ENCODE peak calls at places on chromosomes 13 and 19, in five cellular contexts. One of them, this sample, is unnamed.

GRCh38 chr19:56085571-56086275 is 35.4 kb downstream of the ZNF787 start:
- DNase-seq in nephron progenitor cell: no peak
- DNase-seq in PC-3: no peak
- DNase-seq in heart right ventricle: no peak
- DNase-seq in lower leg skin: no peak
- DNase-seq in this sample: no peak

GRCh38 chr13:71754407-71754974 is 112.5 kb downstream of the DACH1 start:
- DNase-seq in PC-3: no peak
- DNase-seq in nephron progenitor cell: no peak
- DNase-seq in heart right ventricle: peak
- DNase-seq in lower leg skin: no peak
- DNase-seq in this sample: no peak

GRCh38 chr19:7871530-7872305 is 2.5 kb downstream of the PRR36 start:
- DNase-seq in heart right ventricle: peak
- DNase-seq in PC-3: peak
- DNase-seq in nephron progenitor cell: peak
- DNase-seq in lower leg skin: peak
- DNase-seq in this sample: peak

GRCh38 chr19:3054972-3055740 is 7.1 kb downstream of the TLE5 start:
- DNase-seq in heart right ventricle: no peak
- DNase-seq in PC-3: peak
- DNase-seq in nephron progenitor cell: no peak
- DNase-seq in lower leg skin: no peak
- DNase-seq in this sample: no peak

GRCh38 chr13:42066542-42066941 is 18.1 kb downstream of the DGKH start:
- DNase-seq in nephron progenitor cell: no peak
- DNase-seq in heart right ventricle: no peak
- DNase-seq in PC-3: no peak
- DNase-seq in lower leg skin: no peak
- DNase-seq in this sample: no peak

GRCh38 chr13:21537105-21537504 is 66.9 kb downstream of the MICU2 start:
- DNase-seq in PC-3: no peak
- DNase-seq in heart right ventricle: no peak
- DNase-seq in lower leg skin: no peak
- DNase-seq in nephron progenitor cell: no peak
- DNase-seq in this sample: no peak

GRCh38 chr19:28614634-28615545 is 598.1 kb downstream of the UQCRFS1 start:
- DNase-seq in lower leg skin: no peak
- DNase-seq in nephron progenitor cell: no peak
- DNase-seq in PC-3: no peak
- DNase-seq in heart right ventricle: no peak
- DNase-seq in this sample: no peak

GRCh38 chr13:43058836-43059235 is 35.5 kb downstream of the DNAJC15 start:
- DNase-seq in nephron progenitor cell: no peak
- DNase-seq in heart right ventricle: no peak
- DNase-seq in PC-3: no peak
- DNase-seq in lower leg skin: no peak
- DNase-seq in this sample: no peak

GRCh38 chr13:91401916-91402315 is 3.5 kb downstream of the GPC5 start:
- DNase-seq in PC-3: no peak
- DNase-seq in nephron progenitor cell: no peak
- DNase-seq in lower leg skin: no peak
- DNase-seq in heart right ventricle: no peak
- DNase-seq in this sample: no peak

GRCh38 chr13:40619479-40619814 is 47.0 kb downstream of the FOXO1 start:
- DNase-seq in PC-3: no peak
- DNase-seq in heart right ventricle: no peak
- DNase-seq in nephron progenitor cell: no peak
- DNase-seq in lower leg skin: no peak
- DNase-seq in this sample: no peak

GRCh38 chr13:106083620-106084350 is 451.7 kb downstream of the EFNB2 start:
- DNase-seq in lower leg skin: no peak
- DNase-seq in PC-3: peak
- DNase-seq in heart right ventricle: peak
- DNase-seq in nephron progenitor cell: no peak
- DNase-seq in this sample: no peak

GRCh38 chr13:73428137-73428536 is 369.3 kb downstream of the KLF5 start:
- DNase-seq in PC-3: peak
- DNase-seq in heart right ventricle: no peak
- DNase-seq in nephron progenitor cell: no peak
- DNase-seq in lower leg skin: no peak
- DNase-seq in this sample: no peak

GRCh38 chr19:55683449-55684261 is 8.6 kb downstream of the EPN1 start:
- DNase-seq in lower leg skin: no peak
- DNase-seq in PC-3: no peak
- DNase-seq in heart right ventricle: no peak
- DNase-seq in nephron progenitor cell: no peak
- DNase-seq in this sample: no peak

GRCh38 chr13:113621046-113621445 is 36.5 kb downstream of the TFDP1 start:
- DNase-seq in nephron progenitor cell: no peak
- DNase-seq in PC-3: no peak
- DNase-seq in lower leg skin: no peak
- DNase-seq in heart right ventricle: no peak
- DNase-seq in this sample: no peak

GRCh38 chr19:45250832-45251451 is at the start of gene MARK4:
- DNase-seq in nephron progenitor cell: peak
- DNase-seq in lower leg skin: peak
- DNase-seq in heart right ventricle: peak
- DNase-seq in PC-3: peak
- DNase-seq in this sample: peak

GRCh38 chr13:97944396-97945029 is 9.0 kb upstream of the IPO5 start:
- DNase-seq in nephron progenitor cell: no peak
- DNase-seq in heart right ventricle: no peak
- DNase-seq in lower leg skin: no peak
- DNase-seq in PC-3: peak
- DNase-seq in this sample: no peak

GRCh38 chr13:97321616-97322321 is 99.6 kb downstream of the MBNL2 start:
- DNase-seq in nephron progenitor cell: no peak
- DNase-seq in heart right ventricle: no peak
- DNase-seq in PC-3: no peak
- DNase-seq in lower leg skin: no peak
- DNase-seq in this sample: no peak

GRCh38 chr19:5127710-5128109 is 158.8 kb downstream of the KDM4B start:
- DNase-seq in nephron progenitor cell: no peak
- DNase-seq in PC-3: no peak
- DNase-seq in heart right ventricle: no peak
- DNase-seq in lower leg skin: no peak
- DNase-seq in this sample: no peak

GRCh38 chr19:55113570-55114039 is 3.8 kb downstream of the PPP1R12C start:
- DNase-seq in heart right ventricle: peak
- DNase-seq in PC-3: no peak
- DNase-seq in lower leg skin: peak
- DNase-seq in nephron progenitor cell: peak
- DNase-seq in this sample: peak

GRCh38 chr19:55679343-55680257 is 4.6 kb downstream of the EPN1 start:
- DNase-seq in heart right ventricle: no peak
- DNase-seq in PC-3: peak
- DNase-seq in lower leg skin: no peak
- DNase-seq in nephron progenitor cell: no peak
- DNase-seq in this sample: no peak

GRCh38 chr13:113597386-113598080 is 13.0 kb downstream of the TFDP1 start:
- DNase-seq in lower leg skin: peak
- DNase-seq in nephron progenitor cell: no peak
- DNase-seq in PC-3: no peak
- DNase-seq in heart right ventricle: no peak
- DNase-seq in this sample: no peak

GRCh38 chr13:46607768-46608553 is 55.0 kb downstream of the LRCH1 start:
- DNase-seq in lower leg skin: no peak
- DNase-seq in nephron progenitor cell: peak
- DNase-seq in PC-3: peak
- DNase-seq in heart right ventricle: no peak
- DNase-seq in this sample: no peak

GRCh38 chr19:10998045-10998533 is 37.3 kb downstream of the SMARCA4 start:
- DNase-seq in lower leg skin: no peak
- DNase-seq in nephron progenitor cell: no peak
- DNase-seq in PC-3: peak
- DNase-seq in heart right ventricle: no peak
- DNase-seq in this sample: no peak

GRCh38 chr13:49098198-49098597 is 121.9 kb upstream of the MLNR start:
- DNase-seq in lower leg skin: no peak
- DNase-seq in PC-3: peak
- DNase-seq in heart right ventricle: peak
- DNase-seq in nephron progenitor cell: no peak
- DNase-seq in this sample: no peak

GRCh38 chr13:32824061-32824460 is 192.2 kb upstream of the KL start:
- DNase-seq in nephron progenitor cell: no peak
- DNase-seq in PC-3: no peak
- DNase-seq in lower leg skin: no peak
- DNase-seq in heart right ventricle: no peak
- DNase-seq in this sample: no peak

GRCh38 chr19:48496959-48497727 is 14.5 kb downstream of the LMTK3 start:
- DNase-seq in lower leg skin: no peak
- DNase-seq in heart right ventricle: no peak
- DNase-seq in PC-3: no peak
- DNase-seq in nephron progenitor cell: no peak
- DNase-seq in this sample: no peak
- TF ChIP-seq CTCF in lower leg skin: no peak
- TF ChIP-seq CTCF in heart right ventricle: no peak
- TF ChIP-seq CTCF in PC-3: no peak
- TF ChIP-seq CTCF in nephron progenitor cell: no peak
- TF ChIP-seq CTCF in this sample: no peak

GRCh38 chr19:12126707-12127106 is 13.4 kb downstream of the ZNF20 start:
- DNase-seq in nephron progenitor cell: no peak
- DNase-seq in heart right ventricle: no peak
- DNase-seq in PC-3: no peak
- DNase-seq in lower leg skin: no peak
- DNase-seq in this sample: no peak
- TF ChIP-seq CTCF in nephron progenitor cell: no peak
- TF ChIP-seq CTCF in heart right ventricle: no peak
- TF ChIP-seq CTCF in PC-3: peak
- TF ChIP-seq CTCF in lower leg skin: no peak
- TF ChIP-seq CTCF in this sample: peak

DNA sequence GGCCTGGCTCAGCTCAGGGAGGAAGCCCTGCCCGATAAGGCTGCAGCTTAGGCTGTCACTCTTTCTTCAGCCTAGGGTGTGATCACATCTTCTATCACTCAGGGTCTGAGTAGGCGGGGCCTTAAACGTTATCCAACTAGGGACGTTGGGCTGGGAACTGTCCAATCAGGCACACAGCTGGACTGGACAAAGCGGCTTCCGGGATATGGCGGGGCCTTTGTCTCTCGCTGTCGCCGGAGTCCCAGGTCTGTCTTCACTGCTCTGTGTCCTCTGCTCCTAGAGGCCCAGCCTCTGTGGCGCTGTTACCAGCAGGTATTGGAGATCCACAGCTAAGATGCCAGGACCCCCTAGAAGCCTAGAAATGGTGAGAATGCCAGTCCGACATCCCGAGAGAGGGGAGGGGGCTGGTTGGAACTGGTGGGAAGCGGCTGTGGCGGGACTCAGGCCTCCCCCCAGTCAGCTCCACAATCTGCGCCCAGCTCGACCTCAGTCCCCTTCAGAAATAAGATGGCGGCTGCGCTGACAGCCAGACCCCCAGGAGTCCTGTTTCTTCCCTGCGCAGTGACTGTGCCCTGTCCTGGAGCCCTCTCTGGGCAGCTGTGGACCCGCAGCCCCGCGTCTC is at the start of gene ZNF254:
- DNase-seq in nephron progenitor cell: peak
- DNase-seq in heart right ventricle: peak
- DNase-seq in PC-3: peak
- DNase-seq in lower leg skin: peak
- DNase-seq in this sample: peak
- TF ChIP-seq CTCF in nephron progenitor cell: no peak
- TF ChIP-seq CTCF in heart right ventricle: no peak
- TF ChIP-seq CTCF in PC-3: no peak
- TF ChIP-seq CTCF in lower leg skin: no peak
- TF ChIP-seq CTCF in this sample: no peak

DNA sequence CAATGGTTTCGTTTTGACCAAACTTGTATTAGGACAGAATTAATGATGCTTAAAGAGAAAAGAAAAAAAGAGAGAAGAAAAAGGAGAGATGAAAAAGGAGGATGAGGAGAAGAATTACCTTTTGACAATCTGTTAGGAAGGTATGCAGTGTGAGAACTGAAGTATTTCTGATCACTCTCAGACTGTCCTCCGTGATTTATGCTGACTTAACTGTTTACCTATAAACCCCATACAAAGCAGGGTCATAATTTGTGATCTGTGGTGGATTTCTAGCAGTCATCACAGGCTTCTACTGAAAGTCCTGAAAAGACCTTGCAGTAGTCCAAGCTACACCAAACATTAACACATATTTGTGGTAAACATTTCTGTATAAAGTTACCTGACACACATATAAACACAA is 93.9 kb downstream of the PCDH17 start:
- DNase-seq in heart right ventricle: no peak
- DNase-seq in nephron progenitor cell: no peak
- DNase-seq in PC-3: no peak
- DNase-seq in lower leg skin: no peak
- DNase-seq in this sample: no peak
- TF ChIP-seq CTCF in heart right ventricle: no peak
- TF ChIP-seq CTCF in nephron progenitor cell: no peak
- TF ChIP-seq CTCF in PC-3: no peak
- TF ChIP-seq CTCF in lower leg skin: no peak
- TF ChIP-seq CTCF in this sample: no peak

DNA sequence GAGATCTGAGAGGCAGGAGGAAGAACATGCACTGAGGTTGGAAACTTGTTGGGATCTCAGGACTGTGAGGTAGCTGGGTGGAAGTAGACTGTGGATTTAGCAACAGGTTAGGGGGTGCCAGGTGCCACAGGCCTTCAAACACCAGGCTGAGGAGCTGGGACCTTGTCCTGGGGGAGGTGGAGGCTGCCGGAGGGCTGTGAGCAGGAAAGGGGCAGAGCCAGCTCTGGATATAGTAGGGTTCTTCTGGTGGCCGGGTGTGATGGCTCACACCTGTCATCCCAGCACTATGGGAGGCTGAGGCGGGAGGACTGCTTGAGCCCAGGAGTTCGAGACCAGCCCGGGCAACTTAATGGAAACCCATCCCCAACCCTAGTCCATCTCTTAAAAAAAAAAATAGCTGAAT is 3.1 kb downstream of the FUZ start:
- DNase-seq in nephron progenitor cell: no peak
- DNase-seq in PC-3: no peak
- DNase-seq in lower leg skin: no peak
- DNase-seq in heart right ventricle: no peak
- DNase-seq in this sample: no peak
- TF ChIP-seq CTCF in nephron progenitor cell: no peak
- TF ChIP-seq CTCF in PC-3: no peak
- TF ChIP-seq CTCF in lower leg skin: no peak
- TF ChIP-seq CTCF in heart right ventricle: no peak
- TF ChIP-seq CTCF in this sample: no peak

GRCh38 chr19:39951686-39952085 is 17.3 kb upstream of the FCGBP start:
- DNase-seq in nephron progenitor cell: no peak
- DNase-seq in heart right ventricle: no peak
- DNase-seq in PC-3: peak
- DNase-seq in lower leg skin: no peak
- DNase-seq in this sample: peak
- TF ChIP-seq CTCF in nephron progenitor cell: no peak
- TF ChIP-seq CTCF in heart right ventricle: no peak
- TF ChIP-seq CTCF in PC-3: no peak
- TF ChIP-seq CTCF in lower leg skin: no peak
- TF ChIP-seq CTCF in this sample: no peak

GRCh38 chr13:112077729-112078128 is 10.8 kb downstream of the SOX1 start:
- DNase-seq in nephron progenitor cell: no peak
- DNase-seq in heart right ventricle: no peak
- DNase-seq in lower leg skin: no peak
- DNase-seq in PC-3: no peak
- DNase-seq in this sample: peak
- TF ChIP-seq CTCF in nephron progenitor cell: no peak
- TF ChIP-seq CTCF in heart right ventricle: no peak
- TF ChIP-seq CTCF in lower leg skin: no peak
- TF ChIP-seq CTCF in PC-3: no peak
- TF ChIP-seq CTCF in this sample: no peak

This sample was measured in osteocyte.